ENCODE peak calls at places on chromosome 10, in four cellular contexts. J is endothelial cell of umbilical vein, S is stomach, T is H1. P is an unnamed sample.

GRCh38 chr10:80410578-80411145 is 2.3 kb downstream of the PRXL2A start:
- DNase-seq in J (peak), S (no peak), T (no peak), P (no peak)

GRCh38 chr10:12181065-12181775 is 14.5 kb downstream of the NUDT5 start:
- DNase-seq in J (no peak), S (peak), T (no peak), P (no peak)

GRCh38 chr10:71048995-71049650 is 160.8 kb upstream of the PCBD1 start:
- DNase-seq in J (no peak), S (no peak), T (no peak), P (no peak)

GRCh38 chr10:9302142-9302746 is 1247.8 kb downstream of the GATA3 start:
- DNase-seq in J (peak), S (no peak), T (no peak), P (no peak)

GRCh38 chr10:70053896-70054641 is 1.4 kb downstream of the MACROH2A2 start:
- DNase-seq in J (no peak), S (no peak), T (peak), P (no peak)

GRCh38 chr10:31770307-31770902 is 158.2 kb downstream of the ARHGAP12 start:
- DNase-seq in J (peak), S (peak), T (no peak), P (peak)

GRCh38 chr10:12193193-12193592 is 2.5 kb downstream of the NUDT5 start:
- DNase-seq in J (no peak), S (no peak), T (no peak), P (no peak)

GRCh38 chr10:132546567-132547420 is 9.2 kb downstream of the INPP5A start:
- DNase-seq in J (no peak), S (peak), T (no peak), P (no peak)

GRCh38 chr10:125152646-125153368 is 7.6 kb downstream of the CTBP2 start:
- DNase-seq in J (peak), S (peak), T (no peak), P (no peak)

GRCh38 chr10:79209340-79209739 is 137.9 kb upstream of the PPIF start:
- DNase-seq in J (peak), S (no peak), T (no peak), P (no peak)

GRCh38 chr10:99993994-99994689 is 15.6 kb downstream of the DNMBP start:
- DNase-seq in J (peak), S (peak), T (no peak), P (no peak)

GRCh38 chr10:81862596-81862995 is 12.4 kb upstream of the NRG3 start:
- DNase-seq in J (no peak), S (no peak), T (no peak), P (no peak)

GRCh38 chr10:43671659-43672555 is 23.2 kb upstream of the ZNF32 start:
- DNase-seq in J (peak), S (peak), T (peak), P (no peak)

GRCh38 chr10:47354900-47355299 is 6.7 kb downstream of the RBP3 start:
- DNase-seq in J (no peak), S (no peak), T (no peak), P (no peak)

GRCh38 chr10:112653215-112653614 is 206.2 kb downstream of the VTI1A start:
- DNase-seq in J (no peak), S (no peak), T (no peak), P (no peak)

GRCh38 chr10:86248062-86248461 is 118.5 kb downstream of the GRID1 start:
- DNase-seq in J (no peak), S (no peak), T (no peak), P (no peak)

GRCh38 chr10:4051011-4051407 is 266.0 kb upstream of the KLF6 start:
- DNase-seq in J (peak), S (no peak), T (no peak), P (no peak)

GRCh38 chr10:24215193-24215592 is 6.3 kb downstream of the KIAA1217 start:
- DNase-seq in J (no peak), S (no peak), T (no peak), P (no peak)

GRCh38 chr10:117322258-117322657 is 53.0 kb downstream of the PDZD8 start:
- DNase-seq in J (no peak), S (no peak), T (no peak), P (no peak)

GRCh38 chr10:79127151-79127961 is 58.6 kb downstream of the ZMIZ1 start:
- DNase-seq in J (peak), S (peak), T (no peak), P (no peak)

GRCh38 chr10:72315054-72315453 is 39.7 kb downstream of the DNAJB12 start:
- DNase-seq in J (no peak), S (no peak), T (no peak), P (no peak)

GRCh38 chr10:72316748-72317435 is 37.8 kb downstream of the DNAJB12 start:
- DNase-seq in J (peak), S (peak), T (no peak), P (no peak)

GRCh38 chr10:72316386-72316700 is 38.4 kb downstream of the DNAJB12 start:
- DNase-seq in J (no peak), S (no peak), T (no peak), P (no peak)

GRCh38 chr10:72314263-72314662 is 40.5 kb downstream of the DNAJB12 start:
- DNase-seq in J (no peak), S (no peak), T (no peak), P (no peak)

GRCh38 chr10:72315611-72316385 is 38.9 kb downstream of the DNAJB12 start:
- DNase-seq in J (peak), S (peak), T (no peak), P (no peak)
- TF ChIP-seq POLR2AphosphoS5 in J (no peak), S (peak), T (no peak), P (peak)

DNA sequence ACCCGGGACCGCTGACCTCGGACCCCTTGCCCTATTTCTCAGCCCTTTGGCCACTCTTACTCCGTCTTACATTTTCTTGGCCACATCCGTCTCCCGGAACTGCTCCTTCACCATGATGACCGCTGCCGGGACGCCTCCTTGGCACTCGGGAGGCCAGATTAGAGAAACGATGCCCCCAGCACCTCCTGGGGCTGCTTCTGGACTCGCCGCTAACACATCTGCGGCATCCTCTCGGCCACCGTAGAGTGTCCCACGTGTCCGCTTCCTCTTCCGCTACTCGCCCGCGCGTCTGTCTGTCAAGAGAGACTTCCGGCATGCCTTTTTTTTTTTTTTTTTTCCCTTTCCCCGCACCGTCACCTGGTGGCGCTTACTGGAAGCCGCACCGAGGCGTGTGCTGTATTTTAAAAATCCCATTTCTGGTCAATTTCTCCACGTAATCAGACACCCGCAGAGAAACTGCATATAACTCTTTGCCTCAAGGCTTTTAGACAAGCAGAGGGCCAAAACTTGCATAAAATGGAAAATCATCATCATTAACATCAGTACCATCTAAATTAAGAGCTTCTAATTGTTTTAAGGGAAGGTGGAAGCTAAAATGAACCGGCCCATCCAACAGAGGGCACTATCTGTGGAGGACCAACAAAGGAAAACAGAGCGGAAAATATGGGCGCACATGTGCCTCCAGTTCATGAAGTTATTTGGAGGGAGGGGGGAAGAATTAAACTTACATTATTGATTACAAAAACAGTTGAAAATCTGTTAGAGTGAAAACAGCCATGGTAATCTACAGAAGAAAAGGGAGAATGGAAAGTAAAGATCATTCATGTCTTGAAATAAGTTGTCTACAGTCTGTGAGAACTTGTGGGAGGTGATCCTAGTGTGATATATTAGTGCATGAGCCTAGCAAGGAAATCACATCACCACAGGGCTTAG is at the start of gene POLR3A:
- DNase-seq in J (peak), S (peak), T (peak), P (peak)
- TF ChIP-seq POLR2A in J (peak), S (no peak), T (no peak), P (no peak)

DNA sequence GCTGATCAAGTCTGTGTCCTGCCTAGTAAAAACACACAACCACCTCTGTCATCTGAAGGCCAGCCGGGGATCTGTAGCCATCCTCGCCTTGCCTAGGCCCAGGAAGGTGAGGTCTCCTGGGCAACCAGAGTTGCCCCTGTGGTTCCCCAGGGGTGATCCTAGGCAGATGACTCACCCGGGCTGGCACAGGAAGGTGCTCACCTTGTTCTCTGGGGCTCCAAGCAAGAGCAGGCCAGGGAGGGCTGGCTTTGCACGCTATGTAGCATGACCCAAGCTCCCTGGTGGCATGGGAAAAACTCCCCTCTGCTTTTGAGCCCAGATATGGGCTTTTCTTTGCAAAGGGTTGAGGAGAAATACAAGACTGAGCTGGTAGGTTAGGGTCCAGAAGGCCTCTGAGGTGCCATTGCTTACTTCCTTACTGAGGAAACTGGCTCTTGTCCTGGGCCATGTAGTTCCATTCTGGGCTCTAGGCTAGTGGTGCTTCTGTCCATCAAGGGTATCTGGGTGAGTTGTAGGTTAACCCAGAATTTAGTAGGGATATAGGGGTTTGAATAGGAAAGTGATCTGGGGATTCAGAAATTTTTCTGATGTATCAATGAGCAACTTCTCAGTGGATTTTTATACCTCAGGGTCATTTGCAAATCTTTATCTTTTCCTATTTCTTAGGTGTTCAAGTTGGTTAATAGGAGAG is 112.0 kb downstream of the NT5C2 start:
- DNase-seq in J (no peak), S (no peak), T (no peak), P (peak)
- TF ChIP-seq POLR2AphosphoS5 in J (no peak), S (no peak), T (no peak), P (no peak)

GRCh38 chr10:62653254-62653653 is 151.3 kb upstream of the ADO start:
- DNase-seq in J (no peak), S (no peak), T (no peak), P (no peak)
- TF ChIP-seq POLR2A in J (no peak), S (no peak), T (no peak), P (no peak)

GRCh38 chr10:14838582-14839304 is 637 bp downstream of the HSPA14 start:
- DNase-seq in J (peak), S (peak), T (peak), P (peak)

GRCh38 chr10:14839305-14839695 is 1.2 kb downstream of the HSPA14 start:
- DNase-seq in J (no peak), S (no peak), T (no peak), P (no peak)

GRCh38 chr10:14840178-14840577 is 2.1 kb downstream of the HSPA14 start:
- DNase-seq in J (no peak), S (no peak), T (no peak), P (no peak)

GRCh38 chr10:14837003-14837755 is 658 bp downstream of the CDNF start:
- DNase-seq in J (no peak), S (no peak), T (no peak), P (no peak)

GRCh38 chr10:14837756-14838581 is at the start of the genes CDNF, HSPA14 and MSANTD7:
- DNase-seq in J (peak), S (peak), T (peak), P (peak)
- TF ChIP-seq POLR2AphosphoS5 in J (peak), S (peak), T (peak), P (peak)

GRCh38 chr10:62072901-62073300 is 171.4 kb downstream of the ARID5B start:
- DNase-seq in J (no peak), S (no peak), T (no peak), P (no peak)
- TF ChIP-seq POLR2A in J (no peak), S (no peak), T (no peak), P (no peak)

GRCh38 chr10:101817542-101818118 is 614 bp downstream of the OGA start:
- DNase-seq in J (peak), S (peak), T (no peak), P (peak)

GRCh38 chr10:101816375-101816773 is 1.9 kb downstream of the OGA start:
- DNase-seq in J (no peak), S (no peak), T (no peak), P (no peak)

GRCh38 chr10:101816913-101817541 is 1.2 kb downstream of the OGA start:
- DNase-seq in J (no peak), S (no peak), T (peak), P (no peak)

GRCh38 chr10:101818119-101818957 is at the start of gene OGA:
- DNase-seq in J (peak), S (peak), T (peak), P (peak)

GRCh38 chr10:101818958-101819633 is 852 bp upstream of the OGA start:
- DNase-seq in J (no peak), S (no peak), T (no peak), P (no peak)
- TF ChIP-seq POLR2AphosphoS5 in J (no peak), S (no peak), T (peak), P (no peak)

P was measured in esophagus muscularis mucosa.